ENCODE peak calls at places on chromosomes 6 and 20, in six cellular contexts. L is kidney; Z is stimulated activated naive CD4-positive, alpha-beta T cell; U is tibial artery; W is RCC 7860; F is NCI-H2029. V is an unnamed sample.

GRCh38 chr6:26576929-26577719 is 19.6 kb upstream of the ABT1 start:
- DNase-seq in W (peak), U (no peak), Z (peak), L (no peak), F (no peak), V (no peak)

GRCh38 chr6:67952121-67952520 is 683.0 kb upstream of the ADGRB3 start:
- DNase-seq in L (no peak), F (no peak), W (no peak), Z (no peak), U (no peak), V (no peak)

GRCh38 chr6:45946352-45946751 is 69.3 kb downstream of the CLIC5 start:
- DNase-seq in W (no peak), L (no peak), F (no peak), Z (no peak), U (no peak), V (peak)

GRCh38 chr6:168088161-168089106 is 9.4 kb upstream of the FRMD1 start:
- DNase-seq in U (no peak), F (no peak), W (no peak), L (peak), Z (no peak), V (no peak)

GRCh38 chr6:15077006-15077405 is 168.9 kb upstream of the JARID2 start:
- DNase-seq in Z (no peak), F (no peak), W (peak), L (no peak), U (no peak), V (no peak)

GRCh38 chr6:85285146-85285545 is 164.7 kb upstream of the NT5E start:
- DNase-seq in W (no peak), F (no peak), U (no peak), L (no peak), Z (no peak), V (no peak)

GRCh38 chr6:158649289-158650143 is at the start of gene SYTL3:
- DNase-seq in Z (peak), L (peak), F (peak), W (peak), U (peak), V (peak)

GRCh38 chr6:106253731-106254130 is 71.8 kb downstream of the ATG5 start:
- DNase-seq in F (no peak), Z (no peak), W (peak), U (no peak), L (no peak), V (peak)

GRCh38 chr6:163808871-163809270 is 394.4 kb downstream of the QKI start:
- DNase-seq in Z (no peak), F (no peak), W (no peak), L (no peak), U (no peak), V (no peak)

GRCh38 chr20:48784273-48784641 is 43.5 kb downstream of the PREX1 start:
- DNase-seq in F (no peak), Z (no peak), W (no peak), U (no peak), L (no peak), V (no peak)

GRCh38 chr6:120363429-120363828 is 970.9 kb downstream of the TBC1D32 start:
- DNase-seq in U (no peak), L (no peak), W (no peak), Z (no peak), F (no peak), V (no peak)

GRCh38 chr6:44278316-44278715 is 8.1 kb downstream of the TMEM151B start:
- DNase-seq in Z (no peak), U (no peak), L (no peak), F (no peak), W (no peak), V (no peak)

GRCh38 chr6:122116105-122116504 is 283.3 kb upstream of the HSF2 start:
- DNase-seq in L (no peak), U (no peak), F (no peak), Z (no peak), W (no peak), V (no peak)

GRCh38 chr6:45480697-45481415 is 103.1 kb upstream of the SUPT3H start:
- DNase-seq in F (no peak), W (no peak), U (no peak), Z (no peak), L (no peak), V (no peak)

GRCh38 chr6:152401978-152402377 is 235.2 kb downstream of the SYNE1 start:
- DNase-seq in U (no peak), L (no peak), Z (no peak), W (peak), F (no peak), V (peak)

GRCh38 chr20:38714308-38714707 is 10.0 kb upstream of the SLC32A1 start:
- DNase-seq in U (no peak), W (no peak), F (no peak), Z (no peak), L (no peak), V (no peak)

GRCh38 chr20:38201356-38201755 is 36.3 kb upstream of the TGM2 start:
- DNase-seq in L (no peak), Z (no peak), U (no peak), F (no peak), W (peak), V (peak)

GRCh38 chr6:157398151-157398550 is 17.2 kb downstream of the ZDHHC14 start:
- DNase-seq in U (no peak), W (no peak), L (no peak), F (no peak), Z (no peak), V (no peak)

GRCh38 chr6:170393807-170394399 is 87.3 kb downstream of the FAM120B start:
- DNase-seq in W (peak), Z (no peak), L (no peak), U (no peak), F (no peak), V (no peak)

GRCh38 chr6:135675862-135676261 is 175.6 kb upstream of the PDE7B start:
- DNase-seq in F (no peak), Z (no peak), L (no peak), U (no peak), W (peak), V (peak)

GRCh38 chr6:126176266-126176665 is 163.6 kb upstream of the CENPW start:
- DNase-seq in L (no peak), W (no peak), F (peak), U (no peak), Z (no peak), V (peak)

GRCh38 chr6:1949533-1949932 is 295.9 kb downstream of the GMDS start:
- DNase-seq in U (no peak), W (peak), Z (no peak), F (no peak), L (no peak), V (no peak)

V was measured in ACHN.